ENCODE peak calls at places on chromosomes 5 and 9, in five cellular contexts. E is stomach, F is body of pancreas, H is sigmoid colon, W is tibial nerve. M is an unnamed sample. For H3K36me3, the result is how much of the 10 kb centered on the place peaks cover.

GRCh38 chr5:107831612-107832395 is 161.1 kb upstream of the EFNA5 start:
- DNase-seq in H (no peak), W (no peak), E (no peak), F (no peak), M (no peak)

GRCh38 chr9:71725590-71726338 is 42.5 kb downstream of the CEMIP2 start:
- DNase-seq in E (no peak), W (no peak), F (peak), H (no peak), M (no peak)

GRCh38 chr9:98101868-98102273 is 17.2 kb downstream of the TRIM14 start:
- DNase-seq in H (no peak), W (no peak), E (peak), F (peak), M (no peak)

GRCh38 chr9:78023003-78023741 is 8.4 kb downstream of the GNAQ start:
- DNase-seq in W (no peak), H (no peak), F (peak), E (peak), M (no peak)

GRCh38 chr9:437066-438015 is 222.7 kb downstream of the DOCK8 start:
- DNase-seq in W (no peak), F (no peak), E (no peak), H (no peak), M (no peak)

GRCh38 chr5:19496056-19496455 is 491.9 kb downstream of the CDH18 start:
- DNase-seq in H (no peak), W (no peak), F (no peak), E (no peak), M (no peak)

GRCh38 chr9:129362287-129363098 is 184.4 kb upstream of the IER5L start:
- DNase-seq in W (no peak), E (no peak), F (no peak), H (no peak), M (no peak)

GRCh38 chr9:95508242-95508967 is 8.4 kb downstream of the PTCH1 start:
- DNase-seq in E (no peak), H (no peak), W (no peak), F (no peak), M (no peak)

GRCh38 chr5:61397238-61397637 is 65.2 kb downstream of the ZSWIM6 start:
- DNase-seq in F (no peak), H (no peak), E (no peak), W (no peak), M (no peak)

GRCh38 chr5:127645300-127645726 is 3.6 kb upstream of the CTXN3 start:
- DNase-seq in H (no peak), W (no peak), F (no peak), E (no peak), M (no peak)

GRCh38 chr9:121353246-121353975 is 16.6 kb downstream of the STOM start:
- DNase-seq in E (no peak), H (no peak), W (no peak), F (no peak), M (no peak)

GRCh38 chr5:139243425-139243965 is 45.3 kb upstream of the SIL1 start:
- DNase-seq in W (no peak), H (no peak), F (no peak), E (no peak), M (no peak)

GRCh38 chr5:173480896-173481295 is 135.6 kb downstream of the BOD1 start:
- DNase-seq in W (no peak), H (no peak), E (no peak), F (no peak), M (no peak)

GRCh38 chr9:529721-530120 is 311.8 kb upstream of the DMRT1 start:
- DNase-seq in H (no peak), E (no peak), W (no peak), F (no peak), M (no peak)

GRCh38 chr9:130539473-130540223 is 39.7 kb upstream of the FUBP3 start:
- DNase-seq in F (no peak), W (no peak), E (no peak), H (no peak), M (no peak)

GRCh38 chr9:99623780-99624364 is 197.8 kb upstream of the NR4A3 start:
- DNase-seq in W (no peak), E (no peak), H (no peak), F (no peak), M (no peak)

GRCh38 chr9:131393622-131394463 is at the start of gene PRRC2B:
- DNase-seq in F (peak), H (peak), W (peak), E (peak), M (peak)

GRCh38 chr5:163917741-163918140 is 412.3 kb downstream of the MAT2B start:
- DNase-seq in F (no peak), H (no peak), E (no peak), W (no peak), M (no peak)

GRCh38 chr9:97504381-97505216 is 3.1 kb downstream of the TMOD1 start:
- DNase-seq in H (no peak), W (no peak), F (peak), E (no peak), M (peak)

GRCh38 chr5:7828269-7828668 is 22.7 kb downstream of the CFAP90 start:
- DNase-seq in W (no peak), F (peak), H (no peak), E (peak), M (peak)

GRCh38 chr9:17531642-17532254 is 47.1 kb upstream of the SH3GL2 start:
- DNase-seq in F (peak), E (peak), H (no peak), W (peak), M (no peak)

GRCh38 chr9:37331871-37332270 is 90.6 kb upstream of the GRHPR start:
- DNase-seq in E (no peak), H (no peak), W (no peak), F (no peak), M (no peak)

GRCh38 chr9:37542895-37543294 is 33.3 kb downstream of the FBXO10 start:
- DNase-seq in F (no peak), W (no peak), H (no peak), E (no peak), M (no peak)

GRCh38 chr9:72675586-72675985 is 154.2 kb downstream of the TMC1 start:
- DNase-seq in E (no peak), W (no peak), F (no peak), H (no peak), M (no peak)

GRCh38 chr5:171365351-171365750 is 22.3 kb upstream of the NPM1 start:
- DNase-seq in W (no peak), H (no peak), F (no peak), E (no peak), M (no peak)

GRCh38 chr5:173228639-173229380 is 6.2 kb downstream of the NKX2-5 start:
- DNase-seq in F (no peak), W (no peak), H (no peak), E (no peak), M (no peak)

GRCh38 chr5:120293796-120294195 is 170.3 kb upstream of the PRR16 start:
- DNase-seq in E (no peak), W (no peak), F (no peak), H (no peak), M (no peak)

GRCh38 chr9:5622019-5622418 is 6.9 kb upstream of the RIC1 start:
- DNase-seq in E (no peak), H (no peak), F (no peak), W (no peak), M (no peak)

GRCh38 chr5:167608708-167609272 is 682.7 kb upstream of the WWC1 start:
- DNase-seq in F (no peak), W (no peak), E (no peak), H (no peak), M (no peak)

GRCh38 chr9:33170464-33171156 is 3.5 kb upstream of the B4GALT1 start:
- DNase-seq in W (no peak), E (peak), H (peak), F (peak), M (peak)

GRCh38 chr9:105360344-105360743 is 87.5 kb upstream of the FSD1L start:
- DNase-seq in E (no peak), H (no peak), F (no peak), W (no peak), M (no peak)

GRCh38 chr9:105357937-105358336 is 89.9 kb upstream of the FSD1L start:
- DNase-seq in F (no peak), W (no peak), E (no peak), H (no peak), M (no peak)

GRCh38 chr9:105355810-105356209 is 92.0 kb upstream of the FSD1L start:
- DNase-seq in H (no peak), E (no peak), W (no peak), F (no peak), M (no peak)

GRCh38 chr9:105359899-105360298 is 87.9 kb upstream of the FSD1L start:
- DNase-seq in H (no peak), F (no peak), W (no peak), E (no peak), M (no peak)

DNA sequence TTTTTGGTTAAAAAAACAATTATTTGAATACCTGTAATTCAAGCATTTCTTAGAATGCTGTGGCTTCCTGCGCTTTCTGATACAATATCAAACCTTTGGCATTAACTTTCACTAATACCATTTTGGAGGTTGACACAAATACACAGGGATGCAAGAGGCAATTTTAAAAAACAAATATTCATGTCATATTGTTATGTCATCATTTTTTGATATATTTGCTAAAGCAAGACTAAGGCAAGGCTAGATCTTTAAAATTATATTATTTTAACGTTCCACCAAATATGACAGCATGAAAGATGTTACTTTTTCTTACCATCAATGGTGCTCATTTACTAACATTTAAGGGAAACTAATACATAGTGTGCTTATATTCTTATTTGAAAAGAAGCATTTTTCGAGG is 93.4 kb upstream of the FSD1L start:
- DNase-seq in F (no peak), E (no peak), W (no peak), H (no peak), M (no peak)
- TF ChIP-seq POLR2A in F (no peak), E (no peak), W (no peak), H (no peak), M (no peak)

DNA sequence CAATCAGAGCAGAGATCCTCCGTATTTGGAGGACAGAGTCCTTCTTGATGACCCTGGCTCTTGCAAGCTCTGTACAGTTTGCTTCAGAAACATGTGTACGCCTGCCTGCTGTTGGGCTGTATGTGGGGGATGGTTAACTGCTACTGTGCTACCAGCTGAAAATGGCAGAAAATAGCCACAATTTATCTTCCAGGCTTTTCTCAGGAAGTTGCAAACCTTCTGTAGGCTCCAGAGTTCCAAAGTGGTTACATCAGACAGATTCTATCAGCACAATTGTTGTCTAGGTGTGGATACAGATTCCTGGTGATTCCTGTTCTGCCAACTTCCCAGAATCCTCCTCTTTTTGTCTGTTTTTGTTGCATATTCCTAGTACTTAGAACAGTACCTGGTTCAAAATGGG is 35.6 kb downstream of the DDX46 start:
- DNase-seq in F (no peak), H (no peak), E (no peak), W (no peak), M (no peak)
- H3K36me3 ChIP-seq in F (under half), H (under half), E (half or more), W (half or more), M (half or more)

DNA sequence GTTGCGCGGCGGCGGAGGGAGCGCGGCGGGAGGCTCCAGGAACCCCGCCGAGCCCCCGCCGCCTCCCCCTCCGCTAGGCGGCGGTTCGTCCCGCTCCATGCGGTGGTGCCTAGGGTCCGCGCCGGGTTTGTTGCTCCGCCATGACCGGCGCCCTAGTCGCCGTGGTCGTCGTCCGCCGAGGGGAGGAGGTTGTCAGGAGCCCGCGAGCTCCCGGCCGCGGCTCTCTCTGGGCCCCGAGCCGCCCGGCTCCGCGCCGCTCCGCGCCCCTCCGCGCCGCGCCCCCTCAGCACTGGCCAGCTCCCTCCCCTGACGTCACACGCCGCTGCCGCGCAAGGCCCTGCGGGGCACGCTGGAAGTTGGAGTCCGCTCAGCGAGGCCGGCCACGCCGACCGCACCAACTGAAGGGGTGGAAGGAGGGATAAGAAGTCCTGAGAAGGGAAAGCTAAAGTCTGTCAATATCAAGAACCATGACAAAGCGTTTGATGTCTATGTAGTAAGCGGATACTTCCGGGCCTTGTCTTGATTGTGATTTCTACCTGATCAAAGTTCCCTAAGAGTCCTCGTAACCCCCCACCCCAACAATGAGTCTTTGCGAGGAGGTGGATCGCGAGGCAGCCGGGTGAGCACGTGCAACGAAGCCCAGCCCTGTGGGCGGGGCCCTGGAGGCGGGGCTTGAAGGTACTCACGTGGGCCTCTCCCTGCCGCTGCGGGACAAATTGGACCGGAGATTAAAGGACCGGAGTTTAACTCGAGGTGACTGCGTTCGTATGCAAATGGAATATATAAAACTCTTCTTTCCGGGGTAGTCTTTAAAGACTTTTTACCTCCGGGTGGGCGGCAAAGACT is at the start of gene NR6A1:
- DNase-seq in H (peak), E (peak), F (peak), W (peak), M (peak)
- TF ChIP-seq POLR2A in H (no peak), E (no peak), F (peak), W (peak), M (peak)

DNA sequence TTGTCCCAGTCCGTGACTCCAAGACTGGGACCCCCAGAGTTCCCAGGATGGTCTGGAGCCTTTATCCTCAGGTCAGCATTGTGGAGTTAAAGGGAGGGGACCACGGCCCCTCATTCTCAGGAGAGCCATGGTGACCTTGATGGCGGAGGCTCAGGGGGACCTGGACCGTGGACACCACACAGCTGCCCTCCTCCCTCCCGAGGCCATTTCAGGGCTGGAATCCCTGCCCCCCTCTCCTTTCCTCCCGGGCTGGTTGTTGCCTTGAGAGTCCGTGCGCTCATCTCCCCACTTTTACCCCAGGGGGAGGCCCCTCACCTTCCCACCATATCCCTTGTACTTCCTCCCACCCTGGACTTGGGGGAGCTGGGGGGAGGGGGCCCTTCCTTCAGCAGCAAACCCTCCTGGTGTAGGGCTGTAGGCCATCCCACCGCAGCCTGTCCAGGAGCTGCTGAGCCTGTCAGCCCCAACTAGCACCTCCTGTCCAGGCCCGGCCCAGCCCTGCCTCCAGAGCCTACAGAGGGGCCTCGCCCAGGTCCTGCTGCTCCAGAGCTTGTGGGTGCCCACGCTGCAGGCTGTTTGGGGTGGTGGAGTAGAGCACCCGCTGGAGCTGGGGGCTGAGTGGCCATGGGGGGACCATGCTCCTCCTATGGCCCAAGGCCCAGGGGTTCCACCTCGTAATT is 14.3 kb upstream of the AJM1 start:
- DNase-seq in F (no peak), W (no peak), E (no peak), H (no peak), M (no peak)
- H3K36me3 ChIP-seq in F (under half), W (half or more), E (half or more), H (under half), M (half or more)